ENCODE peak calls at places on chromosomes 4 and X, in four cellular contexts. N is astrocyte of the spinal cord, H is epithelial cell of esophagus, G is mesenchymal stem cell. V is an unnamed sample.

GRCh38 chr4:78720151-78720726 is 55.9 kb upstream of the BMP2K start:
- DNase-seq in N (no peak), H (no peak), G (no peak), V (no peak)

GRCh38 chr4:181796502-181796901 is 446.7 kb upstream of the TENM3 start:
- DNase-seq in N (peak), H (peak), G (no peak), V (peak)

GRCh38 chrX:69027181-69028005 is 137.9 kb downstream of the PJA1 start:
- DNase-seq in N (peak), H (peak), G (peak), V (peak)

GRCh38 chr4:139454111-139454600 is at the start of gene RAB33B:
- DNase-seq in N (no peak), H (no peak), G (peak), V (no peak)

GRCh38 chr4:112348488-112349158 is 51.5 kb downstream of the ALPK1 start:
- DNase-seq in N (peak), H (peak), G (peak), V (peak)

GRCh38 chrX:46730765-46731164 is 28.2 kb downstream of the SLC9A7 start:
- DNase-seq in N (no peak), H (no peak), G (no peak), V (no peak)

GRCh38 chrX:39950035-39950688 is 147.6 kb downstream of the BCOR start:
- DNase-seq in N (no peak), H (no peak), G (peak), V (no peak)

GRCh38 chr4:154743683-154744340 is at the start of gene LRAT:
- DNase-seq in N (peak), H (peak), G (no peak), V (peak)

GRCh38 chr4:113293043-113293560 is 243.6 kb downstream of the ANK2 start:
- DNase-seq in N (peak), H (no peak), G (peak), V (peak)

GRCh38 chrX:136259543-136259942 is 8.3 kb upstream of the MAP7D3 start:
- DNase-seq in N (peak), H (peak), G (peak), V (no peak)

GRCh38 chr4:106039796-106040195 is 144.5 kb downstream of the NPNT start:
- DNase-seq in N (no peak), H (no peak), G (no peak), V (no peak)

GRCh38 chrX:295136-295535 is 14.0 kb downstream of the PLCXD1 start:
- DNase-seq in N (no peak), H (no peak), G (no peak), V (no peak)

GRCh38 chr4:149500806-149501205 is 314.8 kb downstream of the IQCM start:
- DNase-seq in N (no peak), H (no peak), G (no peak), V (no peak)

GRCh38 chrX:154419688-154420401 is 8.5 kb downstream of the TAFAZZIN start:
- DNase-seq in N (no peak), H (no peak), G (no peak), V (no peak)

GRCh38 chrX:142204522-142205433 is at the start of gene MAGEC2:
- DNase-seq in N (no peak), H (no peak), G (no peak), V (no peak)

GRCh38 chr4:84481879-84482245 is 17.2 kb downstream of the NKX6-1 start:
- DNase-seq in N (peak), H (no peak), G (no peak), V (no peak)

GRCh38 chrX:52563105-52563504 is 46.2 kb upstream of the XAGE1B start:
- DNase-seq in N (no peak), H (no peak), G (no peak), V (no peak)

GRCh38 chr4:88030565-88031310 is 23.3 kb downstream of the PKD2 start:
- DNase-seq in N (no peak), H (no peak), G (no peak), V (no peak)

GRCh38 chr4:188400456-188400855 is 261.2 kb downstream of the TRIML1 start:
- DNase-seq in N (no peak), H (peak), G (no peak), V (no peak)
- H3K4me3 ChIP-seq in N (no peak), H (no peak), G (peak), V (no peak)

GRCh38 chr4:1723131-1723801 is 1.9 kb downstream of the TACC3 start:
- DNase-seq in N (no peak), H (no peak), G (no peak), V (no peak)

GRCh38 chr4:1721666-1722550 is 587 bp downstream of the TACC3 start:
- DNase-seq in N (no peak), H (no peak), G (no peak), V (no peak)

GRCh38 chr4:1721003-1721665 is at the start of the genes TACC3 and TMEM129:
- DNase-seq in N (peak), H (peak), G (peak), V (peak)

GRCh38 chr4:1720163-1720983 is 750 bp downstream of the TMEM129 start:
- DNase-seq in N (peak), H (peak), G (peak), V (peak)

GRCh38 chr4:1722551-1723071 is 1.3 kb downstream of the TACC3 start:
- DNase-seq in N (no peak), H (no peak), G (peak), V (no peak)
- H3K4me3 ChIP-seq in N (peak), H (peak), G (peak), V (no peak)

GRCh38 chr4:54225671-54226398 is 3.3 kb upstream of the PDGFRA start:
- DNase-seq in N (peak), H (no peak), G (peak), V (peak)
- H3K4me3 ChIP-seq in N (peak), H (peak), G (peak), V (peak)

GRCh38 chr4:38757945-38758344 is 24.8 kb downstream of the TLR10 start:
- DNase-seq in N (no peak), H (peak), G (no peak), V (peak)

GRCh38 chr4:38747629-38748028 is 35.2 kb downstream of the TLR10 start:
- DNase-seq in N (no peak), H (no peak), G (no peak), V (no peak)

GRCh38 chr4:38751341-38752043 is 31.3 kb downstream of the TLR10 start:
- DNase-seq in N (no peak), H (no peak), G (no peak), V (no peak)

GRCh38 chr4:38752393-38752961 is 30.3 kb downstream of the TLR10 start:
- DNase-seq in N (peak), H (no peak), G (peak), V (no peak)

DNA sequence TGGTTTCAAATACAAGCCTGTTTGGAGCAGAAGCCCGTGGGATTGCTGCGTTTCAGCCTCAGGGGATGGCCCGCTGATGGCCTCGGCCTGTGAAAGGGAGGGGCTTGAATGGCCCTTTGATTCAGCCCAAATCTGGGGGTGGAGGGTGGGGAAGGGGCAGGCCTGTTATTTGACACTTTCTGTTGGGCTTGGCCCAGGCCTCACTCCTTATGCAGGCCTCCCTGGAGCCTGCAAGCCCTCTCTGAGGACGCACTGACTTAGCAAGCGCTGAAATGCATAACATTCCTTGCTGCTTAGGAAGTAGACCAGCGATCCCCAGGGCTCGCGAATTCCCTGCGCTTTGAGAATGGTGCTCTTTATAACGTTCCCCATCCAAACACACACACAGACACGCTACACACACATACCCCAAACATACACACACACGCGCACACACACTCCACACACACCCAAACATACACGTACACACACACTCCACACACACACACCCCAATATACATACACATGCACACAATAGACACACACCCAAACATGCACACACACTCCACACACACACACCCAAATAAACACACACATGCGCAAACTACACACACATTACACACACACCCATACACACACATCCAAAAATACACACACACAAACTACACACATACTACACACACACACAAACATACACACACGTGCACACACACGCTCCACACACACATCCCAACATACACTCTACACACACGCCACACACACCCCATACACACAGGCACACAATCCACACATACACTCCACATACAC is 29.6 kb downstream of the TLR10 start:
- DNase-seq in N (peak), H (peak), G (peak), V (peak)
- H3K4me3 ChIP-seq in N (no peak), H (no peak), G (peak), V (no peak)

GRCh38 chr4:153622093-153622492 is 62.0 kb upstream of the TLR2 start:
- DNase-seq in N (no peak), H (no peak), G (no peak), V (no peak)
- H3K4me3 ChIP-seq in N (no peak), H (no peak), G (no peak), V (no peak)